ENCODE peak calls at places on chromosomes 13 and 19, in four cellular contexts. A, T, H and Y are unnamed samples.

GRCh38 chr13:73248711-73249580 is 190.1 kb downstream of the KLF5 start:
- DNase-seq in A (peak), T (no peak), H (no peak), Y (no peak)

GRCh38 chr13:27928805-27929753 is 9.3 kb downstream of the PDX1 start:
- DNase-seq in A (no peak), T (no peak), H (no peak), Y (no peak)

GRCh38 chr13:27621116-27621365 is 651 bp upstream of the POLR1D start:
- DNase-seq in A (no peak), T (peak), H (no peak), Y (no peak)

GRCh38 chr13:23433171-23434153 is at the start of gene SACS:
- DNase-seq in A (peak), T (peak), H (no peak), Y (peak)

GRCh38 chr19:53916004-53916403 is 6.9 kb downstream of the CACNG7 start:
- DNase-seq in A (no peak), T (no peak), H (no peak), Y (no peak)

GRCh38 chr19:13151605-13152355 is 1.6 kb downstream of the IER2 start:
- DNase-seq in A (peak), T (peak), H (peak), Y (peak)

GRCh38 chr19:45767410-45767880 is 1.6 kb downstream of the SIX5 start:
- DNase-seq in A (peak), T (peak), H (no peak), Y (no peak)

GRCh38 chr13:102316732-102317131 is 85.1 kb downstream of the FGF14 start:
- DNase-seq in A (no peak), T (no peak), H (no peak), Y (no peak)

GRCh38 chr19:49502866-49503581 is 6.8 kb downstream of the RPS11 start:
- DNase-seq in A (peak), T (no peak), H (no peak), Y (peak)

GRCh38 chr13:109628251-109628699 is 158.1 kb downstream of the IRS2 start:
- DNase-seq in A (peak), T (no peak), H (no peak), Y (no peak)

GRCh38 chr13:97629601-97630272 is 195.8 kb downstream of the RAP2A start:
- DNase-seq in A (no peak), T (no peak), H (no peak), Y (no peak)

GRCh38 chr13:77356155-77356554 is 29.3 kb upstream of the MYCBP2 start:
- DNase-seq in A (no peak), T (no peak), H (no peak), Y (no peak)

GRCh38 chr19:6825076-6825774 is 52.7 kb downstream of the VAV1 start:
- DNase-seq in A (no peak), T (no peak), H (no peak), Y (no peak)

GRCh38 chr13:52010890-52011689 is at the start of gene ATP7B:
- DNase-seq in A (no peak), T (no peak), H (no peak), Y (no peak)